ENCODE peak calls at places on chromosomes 7 and 10, in ten cellular contexts. K is astrocyte of the cerebellum, N is neural progenitor cell, G is A549, T is cardiac fibroblast, L is astrocyte, D is endodermal cell, Q is GM12865, X is body of pancreas, C is mucosa of descending colon. B is an unnamed sample.

GRCh38 chr10:12221323-12222298 is 25.6 kb downstream of the CDC123 start:
- DNase-seq in G (peak; percentile 12), L (peak; percentile 43), N (no peak), K (no peak), Q (no peak), D (no peak), X (no peak), C (no peak), T (peak; percentile 59), B (no peak)

GRCh38 chr7:71173955-71174354 is 42.0 kb downstream of the GALNT17 start:
- DNase-seq in K (no peak), Q (no peak), T (no peak), L (no peak), D (no peak), X (peak; percentile 16), N (no peak), G (no peak), C (peak; percentile 2), B (no peak)

GRCh38 chr10:71138126-71138860 is 74.1 kb upstream of the UNC5B start:
- DNase-seq in C (no peak), L (peak; percentile 3), Q (no peak), K (no peak), N (no peak), D (no peak), G (no peak), X (peak; percentile 44), T (no peak), B (no peak)

GRCh38 chr7:2040893-2041270 is 191.9 kb downstream of the MAD1L1 start:
- DNase-seq in L (no peak), T (no peak), G (no peak), D (no peak), C (no peak), X (peak; percentile 4), Q (no peak), K (no peak), N (no peak), B (no peak)

GRCh38 chr10:113073549-113074189 is 123.6 kb downstream of the TCF7L2 start:
- DNase-seq in C (peak; percentile 78), T (peak; percentile 96), G (peak; percentile 92), D (peak; percentile 87), L (peak; percentile 99), N (peak; percentile 65), Q (no peak), K (peak; percentile 94), X (peak; percentile 87), B (peak; percentile 95)

GRCh38 chr7:45080265-45080957 is 8.4 kb downstream of the NACAD start:
- DNase-seq in C (no peak), T (no peak), D (peak; percentile 27), X (no peak), L (no peak), Q (no peak), N (no peak), K (no peak), G (no peak), B (no peak)

GRCh38 chr10:125407000-125407502 is 246.7 kb upstream of the CTBP2 start:
- DNase-seq in Q (no peak), T (peak; percentile 44), D (no peak), X (peak; percentile 70), C (no peak), K (no peak), L (peak; percentile 37), G (no peak), N (no peak), B (no peak)

GRCh38 chr10:78375854-78376785 is 342.5 kb downstream of the RPS24 start:
- DNase-seq in D (no peak), T (no peak), K (no peak), X (no peak), G (no peak), N (peak; percentile 51), Q (no peak), L (no peak), C (no peak), B (no peak)

GRCh38 chr10:116861796-116862195 is 12.5 kb downstream of the ENO4 start:
- DNase-seq in X (no peak), L (no peak), K (no peak), T (no peak), Q (no peak), G (no peak), D (no peak), N (no peak), C (no peak), B (no peak)

GRCh38 chr7:47508389-47509380 is 73.2 kb downstream of the TNS3 start:
- DNase-seq in T (no peak), G (no peak), N (no peak), Q (no peak), K (no peak), L (no peak), C (no peak), D (no peak), X (no peak), B (no peak)

GRCh38 chr10:115514895-115515294 is 421.7 kb downstream of the ATRNL1 start:
- DNase-seq in C (no peak), G (no peak), L (no peak), X (no peak), T (no peak), Q (no peak), D (no peak), K (no peak), N (no peak), B (no peak)

GRCh38 chr10:99984635-99985034 is 25.1 kb downstream of the DNMBP start:
- DNase-seq in Q (no peak), N (no peak), X (no peak), G (no peak), T (no peak), L (no peak), D (no peak), K (no peak), C (no peak), B (no peak)
- H3K4me3 ChIP-seq in Q (peak overlapping the region; percentile 17), N (no peak overlapping the region), X (no peak overlapping the region), G (no peak overlapping the region), T (no peak overlapping the region), L (no peak overlapping the region), D (no peak overlapping the region), K (no peak overlapping the region), C (no peak overlapping the region), B (no peak overlapping the region)

GRCh38 chr10:86523348-86523747 is 1.8 kb upstream of the WAPL start:
- DNase-seq in C (no peak), D (no peak), K (no peak), L (no peak), N (peak; percentile 59), X (no peak), G (peak; percentile 54), T (peak; percentile 36), Q (no peak), B (no peak)
- TF ChIP-seq CTCF in C (no peak), D (peak; percentile 67), K (peak; percentile 45), L (peak; percentile 18), N (peak; percentile 47), X (no peak), G (peak; percentile 18), T (peak; percentile 30), Q (no peak), B (peak; percentile 27)

GRCh38 chr7:74093671-74094223 is 10.1 kb downstream of the LIMK1 start:
- DNase-seq in X (no peak), K (no peak), L (no peak), T (no peak), Q (peak; percentile 32), N (no peak), D (peak; percentile 72), G (no peak), C (no peak), B (no peak)
- H3K4me3 ChIP-seq in X (no peak overlapping the region), K (no peak overlapping the region), L (no peak overlapping the region), T (no peak overlapping the region), Q (peak overlapping the region; percentile 86), N (no peak overlapping the region), D (no peak overlapping the region), G (no peak overlapping the region), C (no peak overlapping the region), B (no peak overlapping the region)

GRCh38 chr10:95693668-95694534 is at the start of gene TCTN3:
- DNase-seq in G (peak; percentile 99), C (peak; percentile 97), N (peak; percentile 100), X (peak; percentile 98), D (peak; percentile 98), L (peak; percentile 99), K (peak; percentile 99), Q (peak; percentile 100), T (peak; percentile 100), B (peak; percentile 99)

GRCh38 chr10:95683966-95684365 is 9.8 kb downstream of the TCTN3 start:
- DNase-seq in K (no peak), X (no peak), G (no peak), N (no peak), T (no peak), C (no peak), Q (no peak), L (no peak), D (no peak), B (no peak)

GRCh38 chr10:95693331-95693667 is 428 bp downstream of the TCTN3 start:
- DNase-seq in T (no peak), L (peak; percentile 2), D (no peak), G (no peak), N (peak; percentile 13), X (no peak), K (no peak), C (peak; percentile 9), Q (no peak), B (no peak)

GRCh38 chr10:95688648-95689047 is 5.1 kb downstream of the TCTN3 start:
- DNase-seq in G (no peak), N (no peak), T (no peak), K (no peak), X (no peak), Q (no peak), L (no peak), C (no peak), D (no peak), B (no peak)
- TF ChIP-seq CTCF in G (no peak), N (no peak), T (no peak), K (no peak), X (no peak), Q (peak; percentile 13), L (no peak), C (no peak), D (peak; percentile 65), B (no peak)

DNA sequence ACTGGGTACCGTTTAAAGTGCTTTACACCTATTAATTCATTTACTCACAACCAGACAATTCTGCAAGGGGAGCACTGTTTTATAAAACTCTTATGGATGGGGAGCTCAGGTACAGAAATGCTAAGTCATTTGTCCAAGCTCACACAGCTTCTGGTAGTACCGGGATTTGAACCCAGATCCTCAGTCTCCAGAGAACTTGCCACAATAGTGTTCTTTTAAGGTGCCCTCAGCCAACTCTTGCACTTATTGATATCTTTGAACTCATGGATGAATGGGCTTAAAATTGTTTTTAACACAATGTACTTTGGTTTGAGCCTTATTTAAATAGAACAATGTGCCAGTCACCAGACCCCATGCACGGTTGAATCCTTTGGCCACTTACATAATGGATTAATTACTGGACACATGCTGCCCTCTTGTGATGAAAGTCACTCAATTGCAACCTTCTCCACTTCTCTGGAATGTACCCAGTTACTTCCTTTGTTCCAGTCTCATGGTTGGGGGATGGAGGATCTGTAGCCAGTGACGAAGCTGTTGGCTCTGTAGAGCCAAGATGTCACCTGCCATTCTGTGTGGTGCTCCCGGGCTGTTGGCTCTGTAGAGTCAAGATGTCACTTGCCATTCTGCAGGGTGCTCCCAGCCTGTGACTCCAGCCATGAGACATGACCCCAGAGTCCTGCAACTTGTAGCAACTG is 65.6 kb downstream of the NOD1 start:
- DNase-seq in C (peak; percentile 55), T (peak; percentile 93), K (peak; percentile 85), L (peak; percentile 71), G (peak; percentile 66), D (peak; percentile 83), N (peak; percentile 91), X (peak; percentile 66), Q (peak; percentile 71), B (peak; percentile 76)
- H3K4me3 ChIP-seq in C (no peak overlapping the region), T (no peak overlapping the region), K (no peak overlapping the region), L (no peak overlapping the region), G (no peak overlapping the region), D (no peak overlapping the region), N (no peak overlapping the region), X (no peak overlapping the region), Q (no peak overlapping the region), B (no peak overlapping the region)

GRCh38 chr10:93115661-93116383 is 42.1 kb downstream of the CYP26A1 start:
- DNase-seq in X (peak; percentile 52), T (peak; percentile 66), G (peak; percentile 39), Q (peak; percentile 81), N (peak; percentile 73), K (peak; percentile 12), L (peak; percentile 6), C (peak; percentile 93), D (peak; percentile 95), B (no peak)
- TF ChIP-seq CTCF in X (peak; percentile 36), T (peak; percentile 69), G (no peak), Q (peak; percentile 71), N (peak; percentile 58), K (peak; percentile 62), L (peak; percentile 24), C (peak; percentile 41), D (peak; percentile 67), B (peak; percentile 58)